ENCODE peak calls at places on chromosomes 11 and 22, in eight cellular contexts. M, K, E, H, I, J, X and V are unnamed samples. For H3K4me1 and H3K9me3, the result is how much of the 10 kb centered on the place peaks cover.

GRCh38 chr22:29079218-29079901 is 6.5 kb downstream of the KREMEN1 start:
- DNase-seq in H (no peak), K (no peak), X (no peak), E (no peak), I (peak), J (no peak), M (no peak), V (peak)

GRCh38 chr11:78331711-78332110 is 85.9 kb downstream of the GAB2 start:
- DNase-seq in K (no peak), H (no peak), I (no peak), M (no peak), E (no peak), X (no peak), J (no peak), V (no peak)

GRCh38 chr11:35012467-35013191 is 96.2 kb downstream of the PDHX start:
- DNase-seq in M (no peak), I (no peak), K (no peak), J (no peak), X (no peak), H (peak), E (peak), V (no peak)

GRCh38 chr11:131924001-131924400 is 553.6 kb downstream of the NTM start:
- DNase-seq in H (no peak), M (no peak), E (no peak), X (no peak), J (peak), K (no peak), I (no peak), V (no peak)

GRCh38 chr11:608751-609354 is 6.9 kb downstream of the IRF7 start:
- DNase-seq in K (no peak), J (peak), E (no peak), M (no peak), X (no peak), I (no peak), H (no peak), V (no peak)

GRCh38 chr22:25623310-25623734 is 58.8 kb downstream of the GRK3 start:
- DNase-seq in K (no peak), I (no peak), X (no peak), J (no peak), E (no peak), H (no peak), M (no peak), V (peak)

GRCh38 chr11:69312418-69313399 is 18.8 kb downstream of the MYEOV start:
- DNase-seq in M (no peak), J (no peak), H (no peak), X (no peak), E (no peak), I (no peak), K (no peak), V (peak)

GRCh38 chr11:9568854-9569587 is 4.4 kb upstream of the WEE1 start:
- DNase-seq in M (peak), H (peak), E (no peak), I (peak), K (peak), J (no peak), X (peak), V (peak)

GRCh38 chr11:68694404-68695297 is 10.3 kb downstream of the GAL start:
- DNase-seq in J (no peak), E (no peak), M (no peak), H (no peak), I (no peak), X (no peak), K (no peak), V (no peak)

GRCh38 chr11:1568451-1568911 is 3.6 kb downstream of the DUSP8 start:
- DNase-seq in X (peak), J (peak), E (no peak), K (no peak), H (no peak), I (peak), M (no peak), V (no peak)

DNA sequence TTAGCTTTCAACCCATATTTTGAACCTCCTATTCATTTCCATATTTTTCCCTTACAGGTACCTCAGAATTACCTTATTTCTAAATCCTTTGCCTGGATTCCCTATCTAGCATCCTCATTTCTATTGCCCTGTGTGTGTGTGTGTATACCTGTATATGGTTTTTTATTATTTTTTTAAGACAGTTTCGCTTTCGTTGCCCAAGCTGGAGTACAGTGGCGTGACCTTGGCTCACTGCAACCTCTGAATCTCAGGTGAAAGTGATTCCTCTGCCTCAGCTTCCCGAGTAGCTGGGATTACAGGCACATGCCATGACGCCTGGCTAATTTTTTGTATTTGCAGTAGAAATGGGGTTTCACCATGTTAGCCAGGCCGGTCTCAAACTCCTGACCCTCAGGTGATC is 12.6 kb downstream of the HIPK3 start:
- DNase-seq in E (no peak), M (no peak), H (peak), I (no peak), X (no peak), K (no peak), J (no peak), V (no peak)
- H3K4me1 ChIP-seq in E (under half), M (half or more), H (under half), I (under half), X (under half), K (under half), J (under half), V (under half)

GRCh38 chr22:47446821-47447810 is 684.7 kb downstream of the TBC1D22A start:
- DNase-seq in H (no peak), K (no peak), I (no peak), J (peak), E (no peak), X (peak), M (no peak), V (no peak)
- H3K9me3 ChIP-seq in H (under half), K (under half), I (under half), J (under half), E (under half), X (half or more), M (under half), V (under half)

GRCh38 chr22:49966716-49967332 is 6.3 kb downstream of the PIM3 start:
- DNase-seq in I (peak), H (no peak), J (peak), X (peak), E (no peak), M (peak), K (peak), V (peak)
- H3K4me1 ChIP-seq in I (under half), H (under half), J (half or more), X (under half), E (under half), M (half or more), K (under half), V (under half)

DNA sequence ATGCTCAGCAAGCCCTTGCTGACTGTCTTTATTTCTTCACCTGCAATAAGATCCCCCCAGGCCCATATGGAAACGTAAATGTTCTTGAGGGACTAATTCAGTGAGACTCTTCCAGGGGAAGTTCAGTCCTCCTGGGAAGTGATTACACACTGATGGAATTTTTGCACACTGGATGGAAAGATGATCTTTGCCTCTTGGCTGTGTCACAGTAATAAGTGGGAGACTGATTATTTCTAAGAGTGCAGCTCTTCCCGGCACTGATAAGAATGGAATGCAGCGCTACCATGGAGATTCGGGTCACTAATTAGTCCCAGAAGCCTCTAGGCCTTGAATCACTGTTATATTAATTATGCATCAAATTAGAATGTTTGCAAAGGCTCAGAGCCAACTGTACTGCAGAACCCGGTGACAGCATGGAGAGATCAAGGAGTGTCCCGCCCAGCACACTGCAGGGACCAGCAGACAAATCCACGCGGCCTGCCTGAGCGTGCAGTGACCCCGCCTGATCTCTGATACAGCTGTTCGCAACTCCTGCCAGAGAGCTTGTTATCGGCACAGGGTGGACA is 178.3 kb downstream of the SNX19 start:
- DNase-seq in E (no peak), K (peak), I (no peak), M (no peak), H (no peak), X (no peak), J (peak), V (peak)
- H3K9me3 ChIP-seq in E (under half), K (under half), I (under half), M (under half), H (under half), X (under half), J (under half), V (under half)

GRCh38 chr22:30206964-30207363 is 39.6 kb downstream of the LIF start:
- DNase-seq in J (peak), M (no peak), E (no peak), H (no peak), K (peak), I (peak), X (peak), V (peak)
- H3K4me1 ChIP-seq in J (under half), M (under half), E (under half), H (under half), K (under half), I (under half), X (under half), V (half or more)

GRCh38 chr22:48594757-48595510 is 1232.7 kb downstream of the BRD1 start:
- DNase-seq in M (no peak), I (no peak), X (no peak), H (no peak), J (no peak), E (no peak), K (no peak), V (peak)

GRCh38 chr22:48592931-48593330 is 1234.7 kb downstream of the BRD1 start:
- DNase-seq in M (no peak), H (no peak), X (no peak), E (no peak), K (no peak), J (no peak), I (no peak), V (no peak)

GRCh38 chr22:48595511-48595905 is 1232.2 kb downstream of the BRD1 start:
- DNase-seq in M (no peak), H (no peak), E (no peak), J (no peak), X (no peak), I (no peak), K (no peak), V (peak)

GRCh38 chr22:48593551-48593950 is 1234.1 kb downstream of the BRD1 start:
- DNase-seq in I (no peak), M (no peak), X (no peak), J (no peak), E (no peak), H (no peak), K (no peak), V (no peak)

DNA sequence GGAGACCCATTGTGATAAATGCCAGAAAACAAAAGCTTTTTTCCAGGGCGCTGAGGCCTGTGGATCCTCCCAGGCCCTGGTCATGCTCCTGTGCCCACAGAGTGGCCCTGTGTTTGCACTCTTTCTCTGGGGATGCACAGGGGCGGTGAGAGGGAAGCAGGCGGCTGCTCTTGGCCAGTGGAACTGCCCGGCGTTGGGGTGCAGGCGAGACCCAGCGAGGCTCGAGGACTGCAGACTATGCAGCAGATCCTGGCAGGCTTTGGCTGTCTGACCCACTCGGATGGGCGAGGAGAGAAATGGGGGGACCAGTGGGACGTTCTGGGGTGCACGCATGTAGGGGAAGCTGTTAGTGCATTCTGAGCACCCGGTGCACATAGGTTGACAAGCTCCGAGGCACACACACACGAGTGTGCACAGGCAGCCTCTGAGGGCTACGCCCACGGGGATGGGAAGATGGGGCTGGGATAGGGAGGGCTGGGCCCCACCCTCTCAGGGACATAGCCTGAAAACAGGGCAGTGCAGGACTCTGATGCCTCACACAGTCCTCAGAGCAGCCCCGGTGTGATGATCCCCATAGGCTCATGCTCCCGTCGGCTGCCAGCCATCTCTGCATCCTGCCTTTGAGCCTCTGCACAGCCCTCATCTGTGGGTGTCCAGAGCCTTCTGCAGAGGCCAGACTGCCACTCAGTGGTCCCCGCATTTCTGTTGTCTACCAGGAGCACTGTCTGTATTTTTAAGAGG is 1233.5 kb downstream of the BRD1 start:
- DNase-seq in H (no peak), M (no peak), J (no peak), K (no peak), E (no peak), I (no peak), X (no peak), V (no peak)
- H3K9me3 ChIP-seq in H (under half), M (under half), J (under half), K (under half), E (under half), I (under half), X (under half), V (under half)